ENCODE peak calls at places on chromosomes 12 and 14, in four cellular contexts. Y is GM13977, M is GM03348, H is kidney epithelial cell. J is an unnamed sample.

GRCh38 chr12:131827961-131828534 is at the start of gene MMP17:
- DNase-seq in Y (peak; percentile 82), M (peak; percentile 92), H (no peak), J (peak; percentile 23)

GRCh38 chr12:103779410-103780092 is 61.5 kb downstream of the NT5DC3 start:
- DNase-seq in Y (no peak), M (peak; percentile 45), H (no peak), J (no peak)

GRCh38 chr12:132592261-132592970 is 18.0 kb downstream of the LRCOL1 start:
- DNase-seq in Y (no peak), M (no peak), H (no peak), J (no peak)

GRCh38 chr12:554001-554285 is 94.2 kb downstream of the B4GALNT3 start:
- DNase-seq in Y (no peak), M (no peak), H (no peak), J (no peak)

GRCh38 chr12:94925206-94925605 is 78.3 kb downstream of the NDUFA12 start:
- DNase-seq in Y (no peak), M (no peak), H (no peak), J (no peak)

GRCh38 chr12:63991036-63991547 is 146.6 kb downstream of the SRGAP1 start:
- DNase-seq in Y (no peak), M (no peak), H (no peak), J (no peak)

GRCh38 chr12:121795029-121795977 is 1.8 kb upstream of the RHOF start:
- DNase-seq in Y (peak; percentile 86), M (peak; percentile 87), H (no peak), J (peak; percentile 50)

GRCh38 chr12:46407360-46407759 is 34.8 kb upstream of the SLC38A2 start:
- DNase-seq in Y (no peak), M (no peak), H (no peak), J (no peak)

GRCh38 chr12:23816394-23816851 is 133.0 kb downstream of the SOX5 start:
- DNase-seq in Y (no peak), M (no peak), H (no peak), J (no peak)

GRCh38 chr12:107377596-107378385 is 284.4 kb upstream of the CRY1 start:
- DNase-seq in Y (no peak), M (no peak), H (no peak), J (no peak)

GRCh38 chr14:105854600-105855245 is 328.3 kb downstream of the TMEM121 start:
- DNase-seq in Y (no peak), M (no peak), H (no peak), J (no peak)

GRCh38 chr12:90909069-90909676 is 45.8 kb downstream of the CCER1 start:
- DNase-seq in Y (no peak), M (peak; percentile 50), H (no peak), J (peak; percentile 26)

GRCh38 chr14:85867450-85867849 is 337.5 kb downstream of the FLRT2 start:
- DNase-seq in Y (no peak), M (no peak), H (no peak), J (no peak)

GRCh38 chr12:29754235-29755189 is 29.2 kb downstream of the TMTC1 start:
- DNase-seq in Y (no peak), M (no peak), H (no peak), J (no peak)

GRCh38 chr14:32059702-32060101 is 17.4 kb upstream of the ARHGAP5 start:
- DNase-seq in Y (no peak), M (no peak), H (no peak), J (no peak)

GRCh38 chr12:32535260-32535999 is 136.1 kb downstream of the FGD4 start:
- DNase-seq in Y (no peak), M (peak; percentile 59), H (no peak), J (peak; percentile 79)

GRCh38 chr12:79522237-79522636 is 168.5 kb downstream of the PAWR start:
- DNase-seq in Y (no peak), M (no peak), H (no peak), J (no peak)

GRCh38 chr12:19575307-19576243 is 136.3 kb downstream of the AEBP2 start:
- DNase-seq in Y (no peak), M (peak; percentile 43), H (peak; percentile 1), J (no peak)

GRCh38 chr14:64760916-64761315 is 56.7 kb downstream of the PLEKHG3 start:
- DNase-seq in Y (no peak), M (no peak), H (no peak), J (no peak)

GRCh38 chr12:70828391-70828790 is 92.1 kb downstream of the PTPRR start:
- DNase-seq in Y (no peak), M (no peak), H (no peak), J (no peak)

GRCh38 chr14:99138999-99139865 is 132.8 kb downstream of the BCL11B start:
- DNase-seq in Y (no peak), M (no peak), H (no peak), J (no peak)

GRCh38 chr14:37590096-37590809 is 4.8 kb downstream of the FOXA1 start:
- DNase-seq in Y (peak; percentile 11), M (no peak), H (no peak), J (no peak)

GRCh38 chr12:124392991-124393790 is 98.3 kb downstream of the RFLNA start:
- DNase-seq in Y (no peak), M (peak; percentile 91), H (no peak), J (no peak)

GRCh38 chr14:89303452-89304435 is 113.3 kb downstream of the FOXN3 start:
- DNase-seq in Y (peak; percentile 64), M (peak; percentile 69), H (peak; percentile 43), J (peak; percentile 70)